ENCODE peak calls at places on chromosome 19, in ten cellular contexts. One of them, this sample, is unnamed.
A peak's percentile ranks its signal among the peaks of the same experiment; 100 is the strongest.

GRCh38 chr19:50315773-50316448 is 13.3 kb downstream of the KCNC3 start:
- DNase-seq in NCI-H1092: peak; percentile 38
- DNase-seq in AG04450: no peak
- DNase-seq in glutamatergic neuron: peak; percentile 72
- DNase-seq in PC-9: no peak
- DNase-seq in GM18507: no peak
- DNase-seq in ACHN: peak; percentile 11
- DNase-seq in nephron progenitor cell: peak; percentile 46
- DNase-seq in stimulated activated naive CD4-positive, alpha-beta T cell: no peak
- DNase-seq in activated CD4-positive, alpha-beta T cell treated with anti-CD3 and anti-CD28 coated beads for 1 hour: no peak
- DNase-seq in this sample: no peak

GRCh38 chr19:15836595-15837398 is 21.3 kb upstream of the OR10H1 start:
- DNase-seq in NCI-H1092: peak; percentile 82
- DNase-seq in AG04450: peak; percentile 79
- DNase-seq in glutamatergic neuron: peak; percentile 81
- DNase-seq in PC-9: peak; percentile 94
- DNase-seq in GM18507: peak; percentile 82
- DNase-seq in ACHN: peak; percentile 74
- DNase-seq in nephron progenitor cell: no peak
- DNase-seq in stimulated activated naive CD4-positive, alpha-beta T cell: peak; percentile 96
- DNase-seq in activated CD4-positive, alpha-beta T cell treated with anti-CD3 and anti-CD28 coated beads for 1 hour: peak; percentile 86
- DNase-seq in this sample: peak; percentile 77

GRCh38 chr19:1259206-1259872 is 9.8 kb upstream of the CIRBP start:
- DNase-seq in NCI-H1092: no peak
- DNase-seq in AG04450: no peak
- DNase-seq in glutamatergic neuron: peak; percentile 68
- DNase-seq in PC-9: peak; percentile 85
- DNase-seq in GM18507: no peak
- DNase-seq in ACHN: peak; percentile 60
- DNase-seq in nephron progenitor cell: peak; percentile 74
- DNase-seq in stimulated activated naive CD4-positive, alpha-beta T cell: peak; percentile 88
- DNase-seq in activated CD4-positive, alpha-beta T cell treated with anti-CD3 and anti-CD28 coated beads for 1 hour: peak; percentile 56
- DNase-seq in this sample: no peak

GRCh38 chr19:5961969-5962945 is 15.7 kb downstream of the RANBP3 start:
- DNase-seq in NCI-H1092: peak; percentile 95
- DNase-seq in AG04450: no peak
- DNase-seq in glutamatergic neuron: no peak
- DNase-seq in PC-9: no peak
- DNase-seq in GM18507: peak; percentile 33
- DNase-seq in ACHN: no peak
- DNase-seq in nephron progenitor cell: no peak
- DNase-seq in stimulated activated naive CD4-positive, alpha-beta T cell: peak; percentile 85
- DNase-seq in activated CD4-positive, alpha-beta T cell treated with anti-CD3 and anti-CD28 coated beads for 1 hour: peak; percentile 59
- DNase-seq in this sample: no peak

GRCh38 chr19:2261438-2262172 is 5.4 kb upstream of the JSRP1 start:
- DNase-seq in NCI-H1092: no peak
- DNase-seq in AG04450: no peak
- DNase-seq in glutamatergic neuron: peak; percentile 56
- DNase-seq in PC-9: no peak
- DNase-seq in GM18507: no peak
- DNase-seq in ACHN: peak; percentile 28
- DNase-seq in nephron progenitor cell: no peak
- DNase-seq in stimulated activated naive CD4-positive, alpha-beta T cell: peak; percentile 24
- DNase-seq in activated CD4-positive, alpha-beta T cell treated with anti-CD3 and anti-CD28 coated beads for 1 hour: peak; percentile 36
- DNase-seq in this sample: no peak

GRCh38 chr19:30784850-30785459 is 412.8 kb downstream of the ZNF536 start:
- DNase-seq in NCI-H1092: no peak
- DNase-seq in AG04450: no peak
- DNase-seq in glutamatergic neuron: peak; percentile 67
- DNase-seq in PC-9: peak; percentile 17
- DNase-seq in GM18507: no peak
- DNase-seq in ACHN: peak; percentile 41
- DNase-seq in nephron progenitor cell: peak; percentile 46
- DNase-seq in stimulated activated naive CD4-positive, alpha-beta T cell: peak; percentile 39
- DNase-seq in activated CD4-positive, alpha-beta T cell treated with anti-CD3 and anti-CD28 coated beads for 1 hour: peak; percentile 27
- DNase-seq in this sample: no peak

GRCh38 chr19:3080281-3080680 is 13.9 kb upstream of the GNA11 start:
- DNase-seq in NCI-H1092: no peak
- DNase-seq in AG04450: peak; percentile 27
- DNase-seq in glutamatergic neuron: no peak
- DNase-seq in PC-9: no peak
- DNase-seq in GM18507: no peak
- DNase-seq in ACHN: no peak
- DNase-seq in nephron progenitor cell: no peak
- DNase-seq in stimulated activated naive CD4-positive, alpha-beta T cell: no peak
- DNase-seq in activated CD4-positive, alpha-beta T cell treated with anti-CD3 and anti-CD28 coated beads for 1 hour: no peak
- DNase-seq in this sample: no peak

GRCh38 chr19:17794412-17794730 is 567 bp upstream of the B3GNT3 start:
- DNase-seq in NCI-H1092: no peak
- DNase-seq in AG04450: no peak
- DNase-seq in glutamatergic neuron: no peak
- DNase-seq in PC-9: no peak
- DNase-seq in GM18507: no peak
- DNase-seq in ACHN: no peak
- DNase-seq in nephron progenitor cell: no peak
- DNase-seq in stimulated activated naive CD4-positive, alpha-beta T cell: no peak
- DNase-seq in activated CD4-positive, alpha-beta T cell treated with anti-CD3 and anti-CD28 coated beads for 1 hour: no peak
- DNase-seq in this sample: no peak

GRCh38 chr19:58531052-58531600 is 11.5 kb upstream of the ZBTB45 start:
- DNase-seq in NCI-H1092: no peak
- DNase-seq in AG04450: no peak
- DNase-seq in glutamatergic neuron: no peak
- DNase-seq in PC-9: no peak
- DNase-seq in GM18507: no peak
- DNase-seq in ACHN: no peak
- DNase-seq in nephron progenitor cell: no peak
- DNase-seq in stimulated activated naive CD4-positive, alpha-beta T cell: no peak
- DNase-seq in activated CD4-positive, alpha-beta T cell treated with anti-CD3 and anti-CD28 coated beads for 1 hour: no peak
- DNase-seq in this sample: no peak

GRCh38 chr19:20662421-20663105 is 1.2 kb upstream of the ZNF626 start:
- DNase-seq in NCI-H1092: peak; percentile 42
- DNase-seq in AG04450: no peak
- DNase-seq in glutamatergic neuron: no peak
- DNase-seq in PC-9: no peak
- DNase-seq in GM18507: no peak
- DNase-seq in ACHN: no peak
- DNase-seq in nephron progenitor cell: no peak
- DNase-seq in stimulated activated naive CD4-positive, alpha-beta T cell: no peak
- DNase-seq in activated CD4-positive, alpha-beta T cell treated with anti-CD3 and anti-CD28 coated beads for 1 hour: no peak
- DNase-seq in this sample: no peak

GRCh38 chr19:10018219-10018618 is 4.9 kb downstream of the RDH8 start:
- DNase-seq in NCI-H1092: no peak
- DNase-seq in AG04450: no peak
- DNase-seq in glutamatergic neuron: no peak
- DNase-seq in PC-9: no peak
- DNase-seq in GM18507: no peak
- DNase-seq in ACHN: no peak
- DNase-seq in nephron progenitor cell: no peak
- DNase-seq in stimulated activated naive CD4-positive, alpha-beta T cell: no peak
- DNase-seq in activated CD4-positive, alpha-beta T cell treated with anti-CD3 and anti-CD28 coated beads for 1 hour: no peak
- DNase-seq in this sample: no peak

GRCh38 chr19:13718733-13719132 is 45.6 kb upstream of the MRI1 start:
- DNase-seq in NCI-H1092: peak; percentile 90
- DNase-seq in AG04450: peak; percentile 36
- DNase-seq in glutamatergic neuron: peak; percentile 64
- DNase-seq in PC-9: peak; percentile 18
- DNase-seq in GM18507: no peak
- DNase-seq in ACHN: peak; percentile 54
- DNase-seq in nephron progenitor cell: no peak
- DNase-seq in stimulated activated naive CD4-positive, alpha-beta T cell: no peak
- DNase-seq in activated CD4-positive, alpha-beta T cell treated with anti-CD3 and anti-CD28 coated beads for 1 hour: no peak
- DNase-seq in this sample: no peak

GRCh38 chr19:10764340-10764894 is 46.5 kb downstream of the DNM2 start:
- DNase-seq in NCI-H1092: no peak
- DNase-seq in AG04450: no peak
- DNase-seq in glutamatergic neuron: no peak
- DNase-seq in PC-9: no peak
- DNase-seq in GM18507: no peak
- DNase-seq in ACHN: peak; percentile 92
- DNase-seq in nephron progenitor cell: peak; percentile 33
- DNase-seq in stimulated activated naive CD4-positive, alpha-beta T cell: no peak
- DNase-seq in activated CD4-positive, alpha-beta T cell treated with anti-CD3 and anti-CD28 coated beads for 1 hour: no peak
- DNase-seq in this sample: peak; percentile 88

GRCh38 chr19:10288662-10289166 is 1.0 kb upstream of the ICAM5 start:
- DNase-seq in NCI-H1092: no peak
- DNase-seq in AG04450: no peak
- DNase-seq in glutamatergic neuron: no peak
- DNase-seq in PC-9: peak; percentile 71
- DNase-seq in GM18507: no peak
- DNase-seq in ACHN: peak; percentile 65
- DNase-seq in nephron progenitor cell: peak; percentile 75
- DNase-seq in stimulated activated naive CD4-positive, alpha-beta T cell: no peak
- DNase-seq in activated CD4-positive, alpha-beta T cell treated with anti-CD3 and anti-CD28 coated beads for 1 hour: no peak
- DNase-seq in this sample: no peak

GRCh38 chr19:42473686-42474085 is 30.9 kb upstream of the CXCL17 start:
- DNase-seq in NCI-H1092: no peak
- DNase-seq in AG04450: no peak
- DNase-seq in glutamatergic neuron: no peak
- DNase-seq in PC-9: no peak
- DNase-seq in GM18507: no peak
- DNase-seq in ACHN: no peak
- DNase-seq in nephron progenitor cell: no peak
- DNase-seq in stimulated activated naive CD4-positive, alpha-beta T cell: no peak
- DNase-seq in activated CD4-positive, alpha-beta T cell treated with anti-CD3 and anti-CD28 coated beads for 1 hour: no peak
- DNase-seq in this sample: no peak

GRCh38 chr19:8069116-8069973 is 16.8 kb downstream of the CCL25 start:
- DNase-seq in NCI-H1092: peak; percentile 17
- DNase-seq in AG04450: no peak
- DNase-seq in glutamatergic neuron: no peak
- DNase-seq in PC-9: no peak
- DNase-seq in GM18507: no peak
- DNase-seq in ACHN: peak; percentile 9
- DNase-seq in nephron progenitor cell: no peak
- DNase-seq in stimulated activated naive CD4-positive, alpha-beta T cell: no peak
- DNase-seq in activated CD4-positive, alpha-beta T cell treated with anti-CD3 and anti-CD28 coated beads for 1 hour: no peak
- DNase-seq in this sample: no peak

GRCh38 chr19:46546194-46546896 is 50.7 kb upstream of the PNMA8B start:
- DNase-seq in NCI-H1092: no peak
- DNase-seq in AG04450: no peak
- DNase-seq in glutamatergic neuron: peak; percentile 66
- DNase-seq in PC-9: peak; percentile 61
- DNase-seq in GM18507: no peak
- DNase-seq in ACHN: no peak
- DNase-seq in nephron progenitor cell: peak; percentile 31
- DNase-seq in stimulated activated naive CD4-positive, alpha-beta T cell: no peak
- DNase-seq in activated CD4-positive, alpha-beta T cell treated with anti-CD3 and anti-CD28 coated beads for 1 hour: no peak
- DNase-seq in this sample: peak; percentile 30

GRCh38 chr19:1040476-1041271 is 767 bp downstream of the ABCA7 start:
- DNase-seq in NCI-H1092: peak; percentile 63
- DNase-seq in AG04450: peak; percentile 90
- DNase-seq in glutamatergic neuron: peak; percentile 93
- DNase-seq in PC-9: peak; percentile 90
- DNase-seq in GM18507: peak; percentile 94
- DNase-seq in ACHN: peak; percentile 76
- DNase-seq in nephron progenitor cell: peak; percentile 86
- DNase-seq in stimulated activated naive CD4-positive, alpha-beta T cell: peak; percentile 87
- DNase-seq in activated CD4-positive, alpha-beta T cell treated with anti-CD3 and anti-CD28 coated beads for 1 hour: peak; percentile 85
- DNase-seq in this sample: peak; percentile 48

GRCh38 chr19:4662812-4663211 is 7.3 kb downstream of the MYDGF start:
- DNase-seq in NCI-H1092: no peak
- DNase-seq in AG04450: no peak
- DNase-seq in glutamatergic neuron: no peak
- DNase-seq in PC-9: no peak
- DNase-seq in GM18507: no peak
- DNase-seq in ACHN: no peak
- DNase-seq in nephron progenitor cell: no peak
- DNase-seq in stimulated activated naive CD4-positive, alpha-beta T cell: no peak
- DNase-seq in activated CD4-positive, alpha-beta T cell treated with anti-CD3 and anti-CD28 coated beads for 1 hour: no peak
- DNase-seq in this sample: no peak

GRCh38 chr19:47230122-47230920 is 678 bp downstream of the BBC3 start:
- DNase-seq in NCI-H1092: no peak
- DNase-seq in AG04450: no peak
- DNase-seq in glutamatergic neuron: peak; percentile 81
- DNase-seq in PC-9: peak; percentile 78
- DNase-seq in GM18507: no peak
- DNase-seq in ACHN: peak; percentile 48
- DNase-seq in nephron progenitor cell: peak; percentile 75
- DNase-seq in stimulated activated naive CD4-positive, alpha-beta T cell: peak; percentile 89
- DNase-seq in activated CD4-positive, alpha-beta T cell treated with anti-CD3 and anti-CD28 coated beads for 1 hour: peak; percentile 71
- DNase-seq in this sample: no peak

GRCh38 chr19:27660428-27660827 is 1552.5 kb downstream of the UQCRFS1 start:
- DNase-seq in NCI-H1092: no peak
- DNase-seq in AG04450: no peak
- DNase-seq in glutamatergic neuron: no peak
- DNase-seq in PC-9: no peak
- DNase-seq in GM18507: no peak
- DNase-seq in ACHN: no peak
- DNase-seq in nephron progenitor cell: no peak
- DNase-seq in stimulated activated naive CD4-positive, alpha-beta T cell: no peak
- DNase-seq in activated CD4-positive, alpha-beta T cell treated with anti-CD3 and anti-CD28 coated beads for 1 hour: no peak
- DNase-seq in this sample: no peak

GRCh38 chr19:14786421-14786851 is 8.1 kb upstream of the ADGRE2 start:
- DNase-seq in NCI-H1092: no peak
- DNase-seq in AG04450: no peak
- DNase-seq in glutamatergic neuron: peak; percentile 63
- DNase-seq in PC-9: no peak
- DNase-seq in GM18507: no peak
- DNase-seq in ACHN: no peak
- DNase-seq in nephron progenitor cell: peak; percentile 54
- DNase-seq in stimulated activated naive CD4-positive, alpha-beta T cell: no peak
- DNase-seq in activated CD4-positive, alpha-beta T cell treated with anti-CD3 and anti-CD28 coated beads for 1 hour: no peak
- DNase-seq in this sample: no peak

GRCh38 chr19:6997679-6998445 is 23.4 kb downstream of the MBD3L2B start:
- DNase-seq in NCI-H1092: no peak
- DNase-seq in AG04450: no peak
- DNase-seq in glutamatergic neuron: no peak
- DNase-seq in PC-9: no peak
- DNase-seq in GM18507: no peak
- DNase-seq in ACHN: no peak
- DNase-seq in nephron progenitor cell: no peak
- DNase-seq in stimulated activated naive CD4-positive, alpha-beta T cell: peak; percentile 12
- DNase-seq in activated CD4-positive, alpha-beta T cell treated with anti-CD3 and anti-CD28 coated beads for 1 hour: no peak
- DNase-seq in this sample: no peak

GRCh38 chr19:38840583-38840968 is 9.0 kb upstream of the ECH1 start:
- DNase-seq in NCI-H1092: no peak
- DNase-seq in AG04450: no peak
- DNase-seq in glutamatergic neuron: no peak
- DNase-seq in PC-9: no peak
- DNase-seq in GM18507: no peak
- DNase-seq in ACHN: no peak
- DNase-seq in nephron progenitor cell: no peak
- DNase-seq in stimulated activated naive CD4-positive, alpha-beta T cell: no peak
- DNase-seq in activated CD4-positive, alpha-beta T cell treated with anti-CD3 and anti-CD28 coated beads for 1 hour: no peak
- DNase-seq in this sample: no peak

GRCh38 chr19:15248648-15249559 is 16.7 kb upstream of the EPHX3 start:
- DNase-seq in NCI-H1092: no peak
- DNase-seq in AG04450: peak; percentile 61
- DNase-seq in glutamatergic neuron: no peak
- DNase-seq in PC-9: peak; percentile 82
- DNase-seq in GM18507: no peak
- DNase-seq in ACHN: peak; percentile 82
- DNase-seq in nephron progenitor cell: no peak
- DNase-seq in stimulated activated naive CD4-positive, alpha-beta T cell: no peak
- DNase-seq in activated CD4-positive, alpha-beta T cell treated with anti-CD3 and anti-CD28 coated beads for 1 hour: no peak
- DNase-seq in this sample: no peak

GRCh38 chr19:43780706-43781525 is at the start of gene KCNN4:
- DNase-seq in NCI-H1092: no peak
- DNase-seq in AG04450: no peak
- DNase-seq in glutamatergic neuron: no peak
- DNase-seq in PC-9: peak; percentile 80
- DNase-seq in GM18507: no peak
- DNase-seq in ACHN: no peak
- DNase-seq in nephron progenitor cell: no peak
- DNase-seq in stimulated activated naive CD4-positive, alpha-beta T cell: peak; percentile 28
- DNase-seq in activated CD4-positive, alpha-beta T cell treated with anti-CD3 and anti-CD28 coated beads for 1 hour: peak; percentile 36
- DNase-seq in this sample: no peak

GRCh38 chr19:2602391-2603181 is 99.9 kb downstream of the GNG7 start:
- DNase-seq in NCI-H1092: no peak
- DNase-seq in AG04450: peak; percentile 80
- DNase-seq in glutamatergic neuron: peak; percentile 66
- DNase-seq in PC-9: peak; percentile 59
- DNase-seq in GM18507: no peak
- DNase-seq in ACHN: no peak
- DNase-seq in nephron progenitor cell: peak; percentile 54
- DNase-seq in stimulated activated naive CD4-positive, alpha-beta T cell: no peak
- DNase-seq in activated CD4-positive, alpha-beta T cell treated with anti-CD3 and anti-CD28 coated beads for 1 hour: no peak
- DNase-seq in this sample: no peak

GRCh38 chr19:7533281-7533819 is 2.2 kb upstream of the PNPLA6 start:
- DNase-seq in NCI-H1092: no peak
- DNase-seq in AG04450: no peak
- DNase-seq in glutamatergic neuron: peak; percentile 52
- DNase-seq in PC-9: no peak
- DNase-seq in GM18507: no peak
- DNase-seq in ACHN: no peak
- DNase-seq in nephron progenitor cell: no peak
- DNase-seq in stimulated activated naive CD4-positive, alpha-beta T cell: no peak
- DNase-seq in activated CD4-positive, alpha-beta T cell treated with anti-CD3 and anti-CD28 coated beads for 1 hour: no peak
- DNase-seq in this sample: no peak